ENCODE peak calls at places on chromosomes 1 and 21, in seven cellular contexts. V is HepG2, N is HCT116, Y is H1, K is GM12878, H is K562, J is SK-N-SH. L is an unnamed sample. For H3K4me1, the result is how much of the 10 kb centered on the place peaks cover.

GRCh38 chr1:187417524-187417923 is 588.8 kb downstream of the PLA2G4A start:
- DNase-seq in V (no peak), Y (no peak), N (no peak), J (no peak), K (no peak), H (no peak), L (no peak)

GRCh38 chr21:27713159-27714109 is 746.5 kb upstream of the ADAMTS5 start:
- DNase-seq in Y (no peak), K (no peak), V (no peak), H (no peak), N (no peak), J (no peak), L (no peak)

GRCh38 chr1:63327417-63328139 is 5.2 kb downstream of the FOXD3 start:
- DNase-seq in V (peak), K (no peak), Y (peak), H (peak), J (peak), N (peak), L (peak)

GRCh38 chr1:39819091-39819812 is 30.6 kb upstream of the BMP8B start:
- DNase-seq in J (no peak), H (no peak), N (no peak), V (no peak), Y (no peak), K (no peak), L (no peak)

GRCh38 chr1:38941527-38942019 is at the start of gene RHBDL2:
- DNase-seq in J (peak), N (no peak), K (no peak), V (no peak), H (no peak), Y (no peak), L (no peak)

GRCh38 chr1:6065093-6065878 is 19.6 kb downstream of the KCNAB2 start:
- DNase-seq in N (no peak), V (no peak), J (no peak), H (no peak), Y (no peak), K (no peak), L (no peak)

GRCh38 chr1:39805385-39805784 is 16.7 kb upstream of the BMP8B start:
- DNase-seq in J (no peak), H (no peak), V (no peak), K (no peak), Y (no peak), N (no peak), L (no peak)

GRCh38 chr1:41418868-41419583 is 57.8 kb downstream of the FOXO6 start:
- DNase-seq in H (no peak), N (peak), K (no peak), J (no peak), V (peak), Y (no peak), L (no peak)

GRCh38 chr1:177017453-177017852 is 147.1 kb downstream of the ASTN1 start:
- DNase-seq in J (no peak), Y (no peak), N (no peak), K (no peak), H (no peak), V (no peak), L (no peak)

GRCh38 chr1:17412093-17412870 is 27.2 kb downstream of the RCC2 start:
- DNase-seq in V (no peak), K (no peak), J (no peak), Y (no peak), N (no peak), H (no peak), L (no peak)
- TF ChIP-seq YY1 in V (no peak), K (no peak), J (no peak), Y (no peak), N (no peak), H (no peak), L (no peak)

GRCh38 chr1:115299266-115299665 is 38.8 kb downstream of the NGF start:
- DNase-seq in H (no peak), Y (no peak), N (no peak), J (no peak), K (no peak), V (no peak), L (no peak)

GRCh38 chr1:115302390-115302961 is 35.6 kb downstream of the NGF start:
- DNase-seq in N (no peak), K (no peak), V (no peak), J (no peak), Y (no peak), H (no peak), L (no peak)

GRCh38 chr1:115301438-115302020 is 36.5 kb downstream of the NGF start:
- DNase-seq in H (no peak), Y (no peak), J (no peak), V (no peak), K (no peak), N (no peak), L (no peak)

GRCh38 chr1:115303364-115303763 is 34.7 kb downstream of the NGF start:
- DNase-seq in J (no peak), V (no peak), Y (no peak), H (no peak), K (no peak), N (no peak), L (no peak)

DNA sequence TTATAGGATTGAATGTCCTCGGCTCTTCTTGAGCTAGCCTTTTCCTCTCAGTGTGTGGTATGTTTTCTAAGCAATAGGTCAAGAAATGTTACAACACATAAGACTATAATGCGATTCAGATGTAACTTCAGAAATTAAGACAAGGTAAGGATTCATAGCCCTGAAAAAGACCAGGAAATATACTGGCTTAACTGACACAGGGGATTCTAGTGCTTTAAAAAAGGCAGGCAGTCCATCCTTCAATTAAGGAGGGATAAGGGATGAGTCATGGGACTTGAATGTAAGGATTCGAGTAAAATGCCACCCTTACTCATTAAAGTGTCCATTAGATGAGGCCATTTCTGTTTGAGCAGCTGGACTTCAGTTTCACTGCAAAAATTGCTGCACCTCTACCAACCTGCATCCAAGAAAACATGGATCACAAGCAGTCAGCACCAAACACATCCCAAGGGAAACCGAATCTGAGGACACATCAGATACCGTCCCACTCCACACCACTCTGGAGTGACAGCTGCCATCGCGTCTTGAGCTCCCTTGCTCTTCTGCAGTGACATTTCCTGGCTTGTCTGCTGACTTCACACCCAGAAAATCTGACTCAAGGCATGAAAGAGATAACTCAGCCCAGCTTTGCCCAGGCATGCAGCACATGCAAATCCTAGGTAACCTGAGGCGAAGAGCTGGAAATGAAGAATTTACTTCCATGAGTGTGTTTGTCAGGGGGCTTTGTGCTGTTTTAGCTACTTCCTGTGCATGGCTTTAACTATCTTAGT is 37.8 kb downstream of the NGF start:
- DNase-seq in V (no peak), H (no peak), K (no peak), N (no peak), Y (no peak), J (no peak), L (no peak)
- H3K4me1 ChIP-seq in V (under half), H (under half), K (under half), N (under half), Y (under half), J (under half), L (under half)

DNA sequence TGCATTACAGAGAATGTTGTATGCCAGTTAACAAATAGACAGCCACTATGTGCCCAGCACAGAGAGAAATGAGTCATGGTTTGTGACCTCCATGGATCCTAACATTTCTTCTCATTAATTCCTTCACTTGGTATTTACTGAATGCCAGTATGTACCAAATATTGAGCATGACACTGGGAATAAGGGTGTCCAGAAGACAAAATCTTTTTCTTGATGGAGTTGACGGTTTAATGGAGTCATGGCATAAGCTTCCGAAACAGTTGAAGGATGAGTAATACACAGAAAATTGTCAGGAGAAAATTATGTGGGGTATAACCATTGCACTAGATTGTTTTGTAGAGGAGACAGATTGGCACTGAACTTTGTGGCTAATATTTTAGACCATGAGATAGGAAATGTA is 36.9 kb downstream of the PTGFR start:
- DNase-seq in K (no peak), N (no peak), H (no peak), Y (no peak), V (no peak), J (no peak), L (no peak)
- TF ChIP-seq YY1 in K (no peak), N (no peak), H (no peak), Y (no peak), V (no peak), J (no peak), L (no peak)

GRCh38 chr1:24547195-24547594 is 8.7 kb upstream of the NCMAP start:
- DNase-seq in Y (no peak), V (no peak), N (no peak), H (no peak), J (no peak), K (no peak), L (no peak)
- H3K4me1 ChIP-seq in Y (under half), V (half or more), N (under half), H (under half), J (under half), K (under half), L (under half)